ENCODE peak calls at places on chromosomes 12 and 14, in six cellular contexts. One of them, this sample, is unnamed. For H3K4me1, the result is how much of the 10 kb centered on the place peaks cover.

GRCh38 chr12:12167847-12168246 is 97.1 kb downstream of the BCL2L14 start:
- DNase-seq in H9: no peak
- DNase-seq in CD8-positive, alpha-beta T cell: no peak
- DNase-seq in adrenal gland: no peak
- DNase-seq in esophagus squamous epithelium: no peak
- DNase-seq in lower lobe of right lung: no peak
- DNase-seq in this sample: no peak

GRCh38 chr12:19482551-19483109 is 43.3 kb downstream of the AEBP2 start:
- DNase-seq in H9: peak
- DNase-seq in CD8-positive, alpha-beta T cell: peak
- DNase-seq in adrenal gland: peak
- DNase-seq in esophagus squamous epithelium: peak
- DNase-seq in lower lobe of right lung: peak
- DNase-seq in this sample: no peak

GRCh38 chr14:89805501-89805900 is 149.0 kb downstream of the EFCAB11 start:
- DNase-seq in H9: no peak
- DNase-seq in CD8-positive, alpha-beta T cell: no peak
- DNase-seq in adrenal gland: no peak
- DNase-seq in esophagus squamous epithelium: no peak
- DNase-seq in lower lobe of right lung: no peak
- DNase-seq in this sample: no peak

GRCh38 chr12:16369156-16369555 is 21.7 kb downstream of the MGST1 start:
- DNase-seq in H9: no peak
- DNase-seq in CD8-positive, alpha-beta T cell: no peak
- DNase-seq in adrenal gland: no peak
- DNase-seq in esophagus squamous epithelium: no peak
- DNase-seq in lower lobe of right lung: no peak
- DNase-seq in this sample: no peak

GRCh38 chr12:15710860-15711510 is 78.2 kb downstream of the EPS8 start:
- DNase-seq in H9: no peak
- DNase-seq in CD8-positive, alpha-beta T cell: no peak
- DNase-seq in adrenal gland: no peak
- DNase-seq in esophagus squamous epithelium: no peak
- DNase-seq in lower lobe of right lung: no peak
- DNase-seq in this sample: no peak

GRCh38 chr14:26286806-26287205 is 311.0 kb downstream of the NOVA1 start:
- DNase-seq in H9: no peak
- DNase-seq in CD8-positive, alpha-beta T cell: no peak
- DNase-seq in adrenal gland: no peak
- DNase-seq in esophagus squamous epithelium: no peak
- DNase-seq in lower lobe of right lung: no peak
- DNase-seq in this sample: no peak

GRCh38 chr14:101025656-101026055 is 122.1 kb upstream of the RTL1 start:
- DNase-seq in H9: no peak
- DNase-seq in CD8-positive, alpha-beta T cell: no peak
- DNase-seq in adrenal gland: no peak
- DNase-seq in esophagus squamous epithelium: no peak
- DNase-seq in lower lobe of right lung: no peak
- DNase-seq in this sample: no peak

GRCh38 chr14:93859957-93860356 is 67.2 kb upstream of the FAM181A start:
- DNase-seq in H9: no peak
- DNase-seq in CD8-positive, alpha-beta T cell: no peak
- DNase-seq in adrenal gland: no peak
- DNase-seq in esophagus squamous epithelium: no peak
- DNase-seq in lower lobe of right lung: no peak
- DNase-seq in this sample: no peak

GRCh38 chr12:7354521-7354920 is 50.6 kb downstream of the ACSM4 start:
- DNase-seq in H9: no peak
- DNase-seq in CD8-positive, alpha-beta T cell: no peak
- DNase-seq in adrenal gland: peak
- DNase-seq in esophagus squamous epithelium: no peak
- DNase-seq in lower lobe of right lung: no peak
- DNase-seq in this sample: no peak

GRCh38 chr14:85604671-85605070 is 74.7 kb downstream of the FLRT2 start:
- DNase-seq in H9: no peak
- DNase-seq in CD8-positive, alpha-beta T cell: no peak
- DNase-seq in adrenal gland: no peak
- DNase-seq in esophagus squamous epithelium: no peak
- DNase-seq in lower lobe of right lung: no peak
- DNase-seq in this sample: no peak

GRCh38 chr12:49188916-49189367 is at the start of gene TUBA1A:
- DNase-seq in H9: peak
- DNase-seq in CD8-positive, alpha-beta T cell: peak
- DNase-seq in adrenal gland: peak
- DNase-seq in esophagus squamous epithelium: peak
- DNase-seq in lower lobe of right lung: peak
- DNase-seq in this sample: peak

GRCh38 chr12:47591387-47591786 is 114.4 kb downstream of the RPAP3 start:
- DNase-seq in H9: no peak
- DNase-seq in CD8-positive, alpha-beta T cell: no peak
- DNase-seq in adrenal gland: no peak
- DNase-seq in esophagus squamous epithelium: no peak
- DNase-seq in lower lobe of right lung: no peak
- DNase-seq in this sample: no peak

GRCh38 chr14:61475316-61475715 is 153.9 kb downstream of the PRKCH start:
- DNase-seq in H9: no peak
- DNase-seq in CD8-positive, alpha-beta T cell: no peak
- DNase-seq in adrenal gland: no peak
- DNase-seq in esophagus squamous epithelium: no peak
- DNase-seq in lower lobe of right lung: no peak
- DNase-seq in this sample: no peak

GRCh38 chr14:61476737-61477410 is 155.5 kb downstream of the PRKCH start:
- DNase-seq in H9: no peak
- DNase-seq in CD8-positive, alpha-beta T cell: peak
- DNase-seq in adrenal gland: peak
- DNase-seq in esophagus squamous epithelium: no peak
- DNase-seq in lower lobe of right lung: no peak
- DNase-seq in this sample: no peak

GRCh38 chr14:61474671-61475070 is 153.3 kb downstream of the PRKCH start:
- DNase-seq in H9: no peak
- DNase-seq in CD8-positive, alpha-beta T cell: no peak
- DNase-seq in adrenal gland: no peak
- DNase-seq in esophagus squamous epithelium: no peak
- DNase-seq in lower lobe of right lung: no peak
- DNase-seq in this sample: no peak

GRCh38 chr14:61477845-61478438 is 156.6 kb downstream of the PRKCH start:
- DNase-seq in H9: no peak
- DNase-seq in CD8-positive, alpha-beta T cell: peak
- DNase-seq in adrenal gland: peak
- DNase-seq in esophagus squamous epithelium: no peak
- DNase-seq in lower lobe of right lung: peak
- DNase-seq in this sample: peak

GRCh38 chr14:61476105-61476736 is 154.8 kb downstream of the PRKCH start:
- DNase-seq in H9: no peak
- DNase-seq in CD8-positive, alpha-beta T cell: no peak
- DNase-seq in adrenal gland: no peak
- DNase-seq in esophagus squamous epithelium: no peak
- DNase-seq in lower lobe of right lung: no peak
- DNase-seq in this sample: no peak
- H3K4me1 ChIP-seq in H9: under half
- H3K4me1 ChIP-seq in CD8-positive, alpha-beta T cell: half or more
- H3K4me1 ChIP-seq in adrenal gland: half or more
- H3K4me1 ChIP-seq in esophagus squamous epithelium: half or more
- H3K4me1 ChIP-seq in lower lobe of right lung: half or more
- H3K4me1 ChIP-seq in this sample: under half

DNA sequence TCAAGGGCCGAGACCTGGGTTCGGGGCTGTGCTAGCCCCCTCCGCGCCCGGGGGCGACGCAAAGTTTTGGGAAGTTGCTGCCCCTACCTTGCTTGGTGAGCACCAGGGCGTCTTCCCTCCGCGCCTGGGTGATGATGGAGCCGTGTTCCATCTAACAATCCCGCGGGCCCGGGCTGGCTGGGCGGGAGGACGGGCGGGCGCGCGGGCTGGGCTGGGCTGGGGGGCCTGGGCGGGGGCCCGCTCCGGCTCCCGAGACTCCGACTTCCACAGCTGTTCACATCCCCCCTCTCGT is 298 bp downstream of the CTDSP2 start:
- DNase-seq in H9: no peak
- DNase-seq in CD8-positive, alpha-beta T cell: peak
- DNase-seq in adrenal gland: no peak
- DNase-seq in esophagus squamous epithelium: no peak
- DNase-seq in lower lobe of right lung: no peak
- DNase-seq in this sample: no peak
- H3K4me1 ChIP-seq in H9: under half
- H3K4me1 ChIP-seq in CD8-positive, alpha-beta T cell: under half
- H3K4me1 ChIP-seq in adrenal gland: under half
- H3K4me1 ChIP-seq in esophagus squamous epithelium: half or more
- H3K4me1 ChIP-seq in lower lobe of right lung: under half
- H3K4me1 ChIP-seq in this sample: under half

DNA sequence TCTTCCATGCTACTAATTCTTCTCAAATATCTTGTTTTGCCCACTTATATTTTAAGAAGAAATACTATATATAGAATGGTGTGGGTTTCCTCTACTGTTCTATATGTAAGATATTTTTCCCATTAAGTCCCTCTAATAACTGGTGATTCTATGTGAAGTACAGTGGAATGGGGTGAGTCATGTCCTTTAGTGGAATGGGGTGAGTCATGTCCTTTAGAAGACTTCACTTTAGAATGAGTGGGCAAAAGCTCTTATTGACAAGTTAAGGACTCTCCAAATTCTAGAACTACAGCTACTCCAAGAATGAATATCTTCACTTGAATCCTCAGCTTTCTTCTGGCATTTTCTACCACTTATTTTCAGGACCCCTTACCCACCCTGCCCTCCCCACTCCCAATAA is 349.9 kb downstream of the ETNK1 start:
- DNase-seq in H9: no peak
- DNase-seq in CD8-positive, alpha-beta T cell: no peak
- DNase-seq in adrenal gland: no peak
- DNase-seq in esophagus squamous epithelium: no peak
- DNase-seq in lower lobe of right lung: no peak
- DNase-seq in this sample: no peak
- H3K4me1 ChIP-seq in H9: under half
- H3K4me1 ChIP-seq in CD8-positive, alpha-beta T cell: under half
- H3K4me1 ChIP-seq in adrenal gland: under half
- H3K4me1 ChIP-seq in esophagus squamous epithelium: under half
- H3K4me1 ChIP-seq in lower lobe of right lung: under half
- H3K4me1 ChIP-seq in this sample: under half

GRCh38 chr14:39827901-39828655 is 395.8 kb upstream of the FBXO33 start:
- DNase-seq in H9: no peak
- DNase-seq in CD8-positive, alpha-beta T cell: no peak
- DNase-seq in adrenal gland: no peak
- DNase-seq in esophagus squamous epithelium: no peak
- DNase-seq in lower lobe of right lung: no peak
- DNase-seq in this sample: no peak
- H3K4me1 ChIP-seq in H9: under half
- H3K4me1 ChIP-seq in CD8-positive, alpha-beta T cell: under half
- H3K4me1 ChIP-seq in adrenal gland: under half
- H3K4me1 ChIP-seq in esophagus squamous epithelium: under half
- H3K4me1 ChIP-seq in lower lobe of right lung: under half
- H3K4me1 ChIP-seq in this sample: under half

This sample was measured in mucosa of descending colon.